ENCODE peak calls at places on chromosomes 4 and X, in four cellular contexts. W is endothelial cell of umbilical vein, H is IMR-90, P is K562. K is an unnamed sample.
A peak's percentile ranks its signal among the peaks of the same experiment; 100 is the strongest.

GRCh38 chrX:37871626-37872302 is 24.4 kb upstream of the DYNLT3 start:
- DNase-seq in W (peak; percentile 46), H (peak; percentile 93), P (peak; percentile 64), K (peak; percentile 66)

GRCh38 chr4:31246856-31247255 is 526.7 kb downstream of the PCDH7 start:
- DNase-seq in W (no peak), H (no peak), P (no peak), K (no peak)

GRCh38 chr4:87117051-87117729 is 103.2 kb downstream of the KLHL8 start:
- DNase-seq in W (no peak), H (no peak), P (no peak), K (no peak)

GRCh38 chr4:146585761-146586333 is 52.8 kb upstream of the POU4F2 start:
- DNase-seq in W (no peak), H (peak; percentile 46), P (no peak), K (no peak)

GRCh38 chr4:68904786-68905185 is 46.8 kb downstream of the UGT2A3 start:
- DNase-seq in W (no peak), H (no peak), P (peak; percentile 6), K (no peak)

GRCh38 chr4:18051281-18051680 is 29.7 kb upstream of the LCORL start:
- DNase-seq in W (no peak), H (peak; percentile 20), P (no peak), K (no peak)

GRCh38 chr4:24842356-24842755 is 47.0 kb downstream of the SOD3 start:
- DNase-seq in W (peak; percentile 13), H (peak; percentile 11), P (no peak), K (no peak)

GRCh38 chrX:152893631-152894610 is 3.9 kb upstream of the ZNF185 start:
- DNase-seq in W (no peak), H (no peak), P (no peak), K (no peak)

GRCh38 chrX:40734956-40735317 is 405 bp downstream of the MED14 start:
- DNase-seq in W (peak; percentile 25), H (no peak), P (peak; percentile 34), K (no peak)

GRCh38 chr4:176794651-176795050 is 1.9 kb upstream of the VEGFC start:
- DNase-seq in W (no peak), H (no peak), P (no peak), K (no peak)

GRCh38 chr4:176769519-176769918 is 23.2 kb downstream of the VEGFC start:
- DNase-seq in W (peak; percentile 77), H (peak; percentile 99), P (no peak), K (peak; percentile 45)

GRCh38 chrX:26788402-26788998 is 572.5 kb downstream of the MAGEB5 start:
- DNase-seq in W (peak; percentile 88), H (no peak), P (no peak), K (no peak)

GRCh38 chrX:9151772-9152307 is 117.9 kb upstream of the FAM9B start:
- DNase-seq in W (no peak), H (no peak), P (no peak), K (no peak)

GRCh38 chr4:26867914-26868684 is 7.5 kb downstream of the STIM2 start:
- DNase-seq in W (peak; percentile 61), H (peak; percentile 10), P (peak; percentile 38), K (no peak)

GRCh38 chr4:17762705-17763104 is 18.7 kb downstream of the FAM184B start:
- DNase-seq in W (no peak), H (peak; percentile 58), P (peak; percentile 37), K (no peak)

GRCh38 chrX:139804482-139804881 is 96.5 kb upstream of the MCF2 start:
- DNase-seq in W (no peak), H (no peak), P (no peak), K (no peak)

GRCh38 chr4:150302553-150302952 is 224.3 kb downstream of the DCLK2 start:
- DNase-seq in W (peak; percentile 91), H (peak; percentile 98), P (peak; percentile 76), K (peak; percentile 28)

GRCh38 chr4:159227984-159228383 is 125.1 kb downstream of the RAPGEF2 start:
- DNase-seq in W (peak; percentile 91), H (peak; percentile 92), P (no peak), K (peak; percentile 53)

GRCh38 chr4:2442175-2442993 is 23.6 kb downstream of the CFAP99 start:
- DNase-seq in W (no peak), H (no peak), P (no peak), K (no peak)

GRCh38 chrX:123756320-123756719 is 23.5 kb upstream of the THOC2 start:
- DNase-seq in W (peak; percentile 7), H (peak; percentile 51), P (no peak), K (no peak)

GRCh38 chr4:161522031-161522430 is 641.8 kb downstream of the FSTL5 start:
- DNase-seq in W (peak; percentile 12), H (no peak), P (no peak), K (no peak)

GRCh38 chr4:101177146-101177545 is 170.2 kb downstream of the PPP3CA start:
- DNase-seq in W (peak; percentile 95), H (no peak), P (no peak), K (no peak)
- H3K4me1 ChIP-seq in W (peaks cover 23% of the 10 kb centered on the region), H (peaks cover 5% of the 10 kb centered on the region), P (no peaks in the 10 kb centered on the region), K (peaks cover 2% of the 10 kb centered on the region)

GRCh38 chrX:136380010-136380769 is 79.4 kb downstream of the ADGRG4 start:
- DNase-seq in W (no peak), H (no peak), P (no peak), K (no peak)

GRCh38 chrX:136376713-136377112 is 76.0 kb downstream of the ADGRG4 start:
- DNase-seq in W (no peak), H (no peak), P (no peak), K (no peak)
- H3K9me1 ChIP-seq in W (no peaks in the 10 kb centered on the region), H (no peaks in the 10 kb centered on the region), P (no peaks in the 10 kb centered on the region), K (no peaks in the 10 kb centered on the region)

GRCh38 chr4:108172780-108173598 is 4.3 kb upstream of the LEF1 start:
- DNase-seq in W (peak; percentile 37), H (no peak), P (peak; percentile 88), K (no peak)
- H3K9ac ChIP-seq in W (peak overlapping the region; percentile 14), H (no peak overlapping the region), P (peak overlapping the region; percentile 82), K (peak overlapping the region; percentile 3)

DNA sequence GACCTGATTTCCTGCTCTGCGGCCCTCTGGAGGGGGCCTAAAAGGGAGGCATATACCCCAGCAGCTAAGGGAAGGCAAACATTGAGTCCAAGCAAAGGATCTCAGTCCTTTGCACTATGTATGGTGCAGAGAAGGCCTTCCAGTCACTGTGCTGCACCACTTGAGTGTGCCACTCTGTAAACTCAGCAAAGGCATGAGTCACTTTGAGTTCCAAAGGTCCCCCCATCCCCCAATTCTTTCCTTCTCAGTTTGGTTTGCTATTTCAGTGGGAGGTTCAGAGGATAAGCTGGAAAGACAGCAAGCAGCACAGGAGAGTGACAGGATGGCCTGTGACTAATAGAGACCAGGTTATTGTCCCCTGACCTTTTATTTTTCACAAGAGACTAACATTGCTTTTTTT is 131.3 kb downstream of the FHDC1 start:
- DNase-seq in W (no peak), H (peak; percentile 45), P (peak; percentile 19), K (no peak)
- H3K4me1 ChIP-seq in W (no peaks in the 10 kb centered on the region), H (peaks cover 2% of the 10 kb centered on the region), P (peaks cover 5% of the 10 kb centered on the region), K (no peaks in the 10 kb centered on the region)

GRCh38 chr4:41256740-41257256 is at the start of gene UCHL1:
- DNase-seq in W (peak; percentile 62), H (peak; percentile 94), P (no peak), K (no peak)
- H3K9me1 ChIP-seq in W (no peaks in the 10 kb centered on the region), H (peaks cover 4% of the 10 kb centered on the region), P (no peaks in the 10 kb centered on the region), K (no peaks in the 10 kb centered on the region)

GRCh38 chr4:140609548-140610425 is 41.0 kb upstream of the UCP1 start:
- DNase-seq in W (peak; percentile 75), H (peak; percentile 55), P (peak; percentile 40), K (no peak)
- H3K9ac ChIP-seq in W (peak overlapping the region; percentile 13), H (no peak overlapping the region), P (no peak overlapping the region), K (no peak overlapping the region)

GRCh38 chr4:7812191-7812860 is 127.3 kb downstream of the AFAP1 start:
- DNase-seq in W (no peak), H (peak; percentile 56), P (no peak), K (no peak)
- H3K4me1 ChIP-seq in W (peaks cover 21% of the 10 kb centered on the region), H (peaks cover 44% of the 10 kb centered on the region), P (no peaks in the 10 kb centered on the region), K (no peaks in the 10 kb centered on the region)

GRCh38 chr4:60313616-60314015 is 886.5 kb upstream of the ADGRL3 start:
- DNase-seq in W (no peak), H (peak; percentile 14), P (no peak), K (no peak)

GRCh38 chr4:60315586-60315985 is 884.5 kb upstream of the ADGRL3 start:
- DNase-seq in W (no peak), H (no peak), P (no peak), K (no peak)

DNA sequence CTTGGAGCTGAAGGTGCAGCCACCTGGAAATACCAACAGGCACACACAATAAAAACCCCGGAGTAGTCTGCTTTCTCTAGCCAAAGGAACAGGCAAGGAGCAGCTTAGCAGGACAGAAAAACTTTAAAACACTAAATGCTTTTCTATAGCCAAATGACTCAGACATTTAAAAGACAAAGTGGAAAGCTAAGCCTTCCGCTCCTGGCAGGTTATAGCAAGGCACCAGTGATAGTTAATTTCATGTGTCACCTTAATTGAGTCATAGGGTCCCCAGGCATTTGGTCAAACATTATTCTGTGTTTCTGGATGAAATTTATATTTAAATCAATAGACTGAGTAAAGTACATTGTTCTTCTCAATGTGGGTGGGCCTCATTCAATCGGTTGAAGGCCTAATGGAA is 885.8 kb upstream of the ADGRL3 start:
- DNase-seq in W (no peak), H (no peak), P (no peak), K (no peak)
- H3K9me1 ChIP-seq in W (no peaks in the 10 kb centered on the region), H (no peaks in the 10 kb centered on the region), P (no peaks in the 10 kb centered on the region), K (no peaks in the 10 kb centered on the region)

K was measured in keratinocyte.